ENCODE peak calls at places on chromosomes 6 and 20, in eight cellular contexts. One of them, this sample, is unnamed.

GRCh38 chr6:106789436-106790145 is 160.2 kb downstream of the QRSL1 start:
- DNase-seq in HT-29: no peak
- DNase-seq in NCI-H446 treated with DMSO at 0.1 percent for 48 hours: no peak
- DNase-seq in fibroblast of mammary gland: no peak
- DNase-seq in amygdala: no peak
- DNase-seq in KG1: no peak
- DNase-seq in NCI-H748 treated with DMSO at 0.1 percent for 48 hours: no peak
- DNase-seq in NCI-H2171: no peak
- DNase-seq in this sample: no peak

GRCh38 chr20:11850901-11851300 is 66.8 kb upstream of the BTBD3 start:
- DNase-seq in HT-29: peak; percentile 39
- DNase-seq in NCI-H446 treated with DMSO at 0.1 percent for 48 hours: no peak
- DNase-seq in fibroblast of mammary gland: peak; percentile 80
- DNase-seq in amygdala: no peak
- DNase-seq in KG1: no peak
- DNase-seq in NCI-H748 treated with DMSO at 0.1 percent for 48 hours: no peak
- DNase-seq in NCI-H2171: no peak
- DNase-seq in this sample: no peak

GRCh38 chr6:170462366-170463020 is 90.6 kb downstream of the PSMB1 start:
- DNase-seq in HT-29: no peak
- DNase-seq in NCI-H446 treated with DMSO at 0.1 percent for 48 hours: no peak
- DNase-seq in fibroblast of mammary gland: no peak
- DNase-seq in amygdala: no peak
- DNase-seq in KG1: no peak
- DNase-seq in NCI-H748 treated with DMSO at 0.1 percent for 48 hours: no peak
- DNase-seq in NCI-H2171: no peak
- DNase-seq in this sample: peak; percentile 51

GRCh38 chr6:227812-228338 is 64.4 kb upstream of the DUSP22 start:
- DNase-seq in HT-29: no peak
- DNase-seq in NCI-H446 treated with DMSO at 0.1 percent for 48 hours: no peak
- DNase-seq in fibroblast of mammary gland: no peak
- DNase-seq in amygdala: no peak
- DNase-seq in KG1: no peak
- DNase-seq in NCI-H748 treated with DMSO at 0.1 percent for 48 hours: no peak
- DNase-seq in NCI-H2171: no peak
- DNase-seq in this sample: no peak

GRCh38 chr6:5435449-5435848 is 174.1 kb downstream of the FARS2 start:
- DNase-seq in HT-29: no peak
- DNase-seq in NCI-H446 treated with DMSO at 0.1 percent for 48 hours: no peak
- DNase-seq in fibroblast of mammary gland: peak; percentile 86
- DNase-seq in amygdala: no peak
- DNase-seq in KG1: no peak
- DNase-seq in NCI-H748 treated with DMSO at 0.1 percent for 48 hours: no peak
- DNase-seq in NCI-H2171: no peak
- DNase-seq in this sample: no peak

GRCh38 chr6:83637953-83638352 is 70.9 kb downstream of the SNAP91 start:
- DNase-seq in HT-29: no peak
- DNase-seq in NCI-H446 treated with DMSO at 0.1 percent for 48 hours: no peak
- DNase-seq in fibroblast of mammary gland: no peak
- DNase-seq in amygdala: no peak
- DNase-seq in KG1: no peak
- DNase-seq in NCI-H748 treated with DMSO at 0.1 percent for 48 hours: no peak
- DNase-seq in NCI-H2171: no peak
- DNase-seq in this sample: no peak

GRCh38 chr6:25369450-25370086 is 90.4 kb downstream of the CARMIL1 start:
- DNase-seq in HT-29: peak; percentile 26
- DNase-seq in NCI-H446 treated with DMSO at 0.1 percent for 48 hours: peak; percentile 96
- DNase-seq in fibroblast of mammary gland: peak; percentile 15
- DNase-seq in amygdala: no peak
- DNase-seq in KG1: no peak
- DNase-seq in NCI-H748 treated with DMSO at 0.1 percent for 48 hours: peak; percentile 100
- DNase-seq in NCI-H2171: peak; percentile 62
- DNase-seq in this sample: peak; percentile 92

GRCh38 chr6:132764370-132764769 is 6.7 kb upstream of the VNN2 start:
- DNase-seq in HT-29: peak; percentile 34
- DNase-seq in NCI-H446 treated with DMSO at 0.1 percent for 48 hours: peak; percentile 25
- DNase-seq in fibroblast of mammary gland: peak; percentile 74
- DNase-seq in amygdala: no peak
- DNase-seq in KG1: no peak
- DNase-seq in NCI-H748 treated with DMSO at 0.1 percent for 48 hours: no peak
- DNase-seq in NCI-H2171: no peak
- DNase-seq in this sample: no peak

GRCh38 chr20:57440678-57441509 is 49.7 kb downstream of the RBM38 start:
- DNase-seq in HT-29: peak; percentile 77
- DNase-seq in NCI-H446 treated with DMSO at 0.1 percent for 48 hours: peak; percentile 64
- DNase-seq in fibroblast of mammary gland: peak; percentile 33
- DNase-seq in amygdala: peak; percentile 82
- DNase-seq in KG1: no peak
- DNase-seq in NCI-H748 treated with DMSO at 0.1 percent for 48 hours: no peak
- DNase-seq in NCI-H2171: peak; percentile 26
- DNase-seq in this sample: no peak

GRCh38 chr20:59145926-59146800 is 17.5 kb upstream of the ZNF831 start:
- DNase-seq in HT-29: no peak
- DNase-seq in NCI-H446 treated with DMSO at 0.1 percent for 48 hours: no peak
- DNase-seq in fibroblast of mammary gland: no peak
- DNase-seq in amygdala: no peak
- DNase-seq in KG1: no peak
- DNase-seq in NCI-H748 treated with DMSO at 0.1 percent for 48 hours: no peak
- DNase-seq in NCI-H2171: no peak
- DNase-seq in this sample: no peak

GRCh38 chr6:36650848-36651247 is 27.7 kb upstream of the CDKN1A start:
- DNase-seq in HT-29: peak; percentile 31
- DNase-seq in NCI-H446 treated with DMSO at 0.1 percent for 48 hours: no peak
- DNase-seq in fibroblast of mammary gland: no peak
- DNase-seq in amygdala: no peak
- DNase-seq in KG1: no peak
- DNase-seq in NCI-H748 treated with DMSO at 0.1 percent for 48 hours: no peak
- DNase-seq in NCI-H2171: no peak
- DNase-seq in this sample: no peak

GRCh38 chr6:133833905-133834304 is 55.0 kb upstream of the TCF21 start:
- DNase-seq in HT-29: no peak
- DNase-seq in NCI-H446 treated with DMSO at 0.1 percent for 48 hours: peak; percentile 22
- DNase-seq in fibroblast of mammary gland: peak; percentile 18
- DNase-seq in amygdala: no peak
- DNase-seq in KG1: no peak
- DNase-seq in NCI-H748 treated with DMSO at 0.1 percent for 48 hours: no peak
- DNase-seq in NCI-H2171: peak; percentile 87
- DNase-seq in this sample: no peak

GRCh38 chr6:158758464-158758863 is 60.7 kb downstream of the EZR start:
- DNase-seq in HT-29: no peak
- DNase-seq in NCI-H446 treated with DMSO at 0.1 percent for 48 hours: peak; percentile 91
- DNase-seq in fibroblast of mammary gland: no peak
- DNase-seq in amygdala: no peak
- DNase-seq in KG1: no peak
- DNase-seq in NCI-H748 treated with DMSO at 0.1 percent for 48 hours: peak; percentile 8
- DNase-seq in NCI-H2171: peak; percentile 98
- DNase-seq in this sample: peak; percentile 83